ENCODE peak calls at places on chromosomes 6 and 20, in six cellular contexts. One of them, this sample, is unnamed.

GRCh38 chr6:46733410-46733809 is 1.8 kb downstream of the PLA2G7 start:
- DNase-seq in upper lobe of left lung: no peak
- DNase-seq in breast epithelium: no peak
- DNase-seq in H1: no peak
- DNase-seq in IMR-90: no peak
- DNase-seq in HCT116: no peak
- DNase-seq in this sample: no peak

GRCh38 chr6:139625998-139626975 is 251.8 kb upstream of the CITED2 start:
- DNase-seq in upper lobe of left lung: no peak
- DNase-seq in breast epithelium: no peak
- DNase-seq in H1: no peak
- DNase-seq in IMR-90: no peak
- DNase-seq in HCT116: no peak
- DNase-seq in this sample: no peak

GRCh38 chr6:9439931-9440330 is 974.9 kb downstream of the TFAP2A start:
- DNase-seq in upper lobe of left lung: no peak
- DNase-seq in breast epithelium: no peak
- DNase-seq in H1: no peak
- DNase-seq in IMR-90: no peak
- DNase-seq in HCT116: no peak
- DNase-seq in this sample: no peak

GRCh38 chr6:33610057-33610456 is 11.1 kb upstream of the ITPR3 start:
- DNase-seq in upper lobe of left lung: no peak
- DNase-seq in breast epithelium: no peak
- DNase-seq in H1: no peak
- DNase-seq in IMR-90: no peak
- DNase-seq in HCT116: no peak
- DNase-seq in this sample: no peak

GRCh38 chr6:10332121-10332520 is 82.8 kb downstream of the TFAP2A start:
- DNase-seq in upper lobe of left lung: no peak
- DNase-seq in breast epithelium: no peak
- DNase-seq in H1: no peak
- DNase-seq in IMR-90: no peak
- DNase-seq in HCT116: no peak
- DNase-seq in this sample: no peak

GRCh38 chr20:40049838-40050237 is 639.2 kb downstream of the MAFB start:
- DNase-seq in upper lobe of left lung: no peak
- DNase-seq in breast epithelium: no peak
- DNase-seq in H1: no peak
- DNase-seq in IMR-90: no peak
- DNase-seq in HCT116: no peak
- DNase-seq in this sample: no peak

GRCh38 chr6:1837868-1838267 is 228.2 kb downstream of the FOXC1 start:
- DNase-seq in upper lobe of left lung: no peak
- DNase-seq in breast epithelium: no peak
- DNase-seq in H1: no peak
- DNase-seq in IMR-90: no peak
- DNase-seq in HCT116: no peak
- DNase-seq in this sample: no peak

GRCh38 chr20:41533537-41534136 is 84.5 kb downstream of the CHD6 start:
- DNase-seq in upper lobe of left lung: no peak
- DNase-seq in breast epithelium: no peak
- DNase-seq in H1: no peak
- DNase-seq in IMR-90: no peak
- DNase-seq in HCT116: no peak
- DNase-seq in this sample: no peak

GRCh38 chr6:137033828-137034227 is 10.9 kb downstream of the IL20RA start:
- DNase-seq in upper lobe of left lung: no peak
- DNase-seq in breast epithelium: no peak
- DNase-seq in H1: no peak
- DNase-seq in IMR-90: no peak
- DNase-seq in HCT116: no peak
- DNase-seq in this sample: no peak

GRCh38 chr6:138690975-138691594 is 82.5 kb upstream of the CCDC28A start:
- DNase-seq in upper lobe of left lung: no peak
- DNase-seq in breast epithelium: no peak
- DNase-seq in H1: no peak
- DNase-seq in IMR-90: peak; percentile 6
- DNase-seq in HCT116: no peak
- DNase-seq in this sample: no peak

GRCh38 chr6:29531668-29532067 is 27.9 kb downstream of the UBD start:
- DNase-seq in upper lobe of left lung: no peak
- DNase-seq in breast epithelium: no peak
- DNase-seq in H1: peak; percentile 36
- DNase-seq in IMR-90: no peak
- DNase-seq in HCT116: no peak
- DNase-seq in this sample: no peak

GRCh38 chr6:17584241-17584803 is 15.8 kb upstream of the FAM8A1 start:
- DNase-seq in upper lobe of left lung: no peak
- DNase-seq in breast epithelium: no peak
- DNase-seq in H1: no peak
- DNase-seq in IMR-90: peak; percentile 86
- DNase-seq in HCT116: peak; percentile 66
- DNase-seq in this sample: peak; percentile 50

GRCh38 chr6:105838156-105838555 is 248.0 kb upstream of the PRDM1 start:
- DNase-seq in upper lobe of left lung: no peak
- DNase-seq in breast epithelium: no peak
- DNase-seq in H1: no peak
- DNase-seq in IMR-90: peak; percentile 15
- DNase-seq in HCT116: no peak
- DNase-seq in this sample: no peak

GRCh38 chr20:2305946-2306345 is 10.1 kb downstream of the TGM3 start:
- DNase-seq in upper lobe of left lung: no peak
- DNase-seq in breast epithelium: no peak
- DNase-seq in H1: no peak
- DNase-seq in IMR-90: no peak
- DNase-seq in HCT116: no peak
- DNase-seq in this sample: no peak

GRCh38 chr20:33926425-33926824 is 67.3 kb upstream of the RALY start:
- DNase-seq in upper lobe of left lung: no peak
- DNase-seq in breast epithelium: no peak
- DNase-seq in H1: no peak
- DNase-seq in IMR-90: peak; percentile 6
- DNase-seq in HCT116: no peak
- DNase-seq in this sample: no peak

GRCh38 chr6:75449625-75450206 is 43.9 kb downstream of the FILIP1 start:
- DNase-seq in upper lobe of left lung: no peak
- DNase-seq in breast epithelium: no peak
- DNase-seq in H1: no peak
- DNase-seq in IMR-90: peak; percentile 79
- DNase-seq in HCT116: no peak
- DNase-seq in this sample: no peak

GRCh38 chr6:11813585-11813984 is 35.0 kb upstream of the ADTRP start:
- DNase-seq in upper lobe of left lung: no peak
- DNase-seq in breast epithelium: no peak
- DNase-seq in H1: no peak
- DNase-seq in IMR-90: no peak
- DNase-seq in HCT116: no peak
- DNase-seq in this sample: no peak

GRCh38 chr20:19934792-19935491 is 82.2 kb upstream of the NAA20 start:
- DNase-seq in upper lobe of left lung: no peak
- DNase-seq in breast epithelium: peak; percentile 76
- DNase-seq in H1: no peak
- DNase-seq in IMR-90: no peak
- DNase-seq in HCT116: no peak
- DNase-seq in this sample: peak; percentile 64

GRCh38 chr6:13873288-13874190 is 51.2 kb upstream of the RNF182 start:
- DNase-seq in upper lobe of left lung: peak; percentile 94
- DNase-seq in breast epithelium: peak; percentile 75
- DNase-seq in H1: peak; percentile 95
- DNase-seq in IMR-90: no peak
- DNase-seq in HCT116: peak; percentile 51
- DNase-seq in this sample: peak; percentile 54

GRCh38 chr20:59190509-59190908 is 26.9 kb downstream of the ZNF831 start:
- DNase-seq in upper lobe of left lung: no peak
- DNase-seq in breast epithelium: no peak
- DNase-seq in H1: no peak
- DNase-seq in IMR-90: no peak
- DNase-seq in HCT116: no peak
- DNase-seq in this sample: no peak

GRCh38 chr6:144055121-144055931 is 40.0 kb downstream of the SF3B5 start:
- DNase-seq in upper lobe of left lung: no peak
- DNase-seq in breast epithelium: no peak
- DNase-seq in H1: no peak
- DNase-seq in IMR-90: no peak
- DNase-seq in HCT116: no peak
- DNase-seq in this sample: no peak

GRCh38 chr20:10209091-10209490 is 9.5 kb upstream of the SNAP25 start:
- DNase-seq in upper lobe of left lung: no peak
- DNase-seq in breast epithelium: no peak
- DNase-seq in H1: no peak
- DNase-seq in IMR-90: peak; percentile 73
- DNase-seq in HCT116: no peak
- DNase-seq in this sample: no peak

GRCh38 chr6:106579281-106579680 is 50.0 kb downstream of the RTN4IP1 start:
- DNase-seq in upper lobe of left lung: no peak
- DNase-seq in breast epithelium: no peak
- DNase-seq in H1: no peak
- DNase-seq in IMR-90: peak; percentile 39
- DNase-seq in HCT116: no peak
- DNase-seq in this sample: no peak

GRCh38 chr20:33947709-33948295 is 45.9 kb upstream of the RALY start:
- DNase-seq in upper lobe of left lung: no peak
- DNase-seq in breast epithelium: no peak
- DNase-seq in H1: peak; percentile 82
- DNase-seq in IMR-90: peak; percentile 27
- DNase-seq in HCT116: peak; percentile 89
- DNase-seq in this sample: no peak

DNA sequence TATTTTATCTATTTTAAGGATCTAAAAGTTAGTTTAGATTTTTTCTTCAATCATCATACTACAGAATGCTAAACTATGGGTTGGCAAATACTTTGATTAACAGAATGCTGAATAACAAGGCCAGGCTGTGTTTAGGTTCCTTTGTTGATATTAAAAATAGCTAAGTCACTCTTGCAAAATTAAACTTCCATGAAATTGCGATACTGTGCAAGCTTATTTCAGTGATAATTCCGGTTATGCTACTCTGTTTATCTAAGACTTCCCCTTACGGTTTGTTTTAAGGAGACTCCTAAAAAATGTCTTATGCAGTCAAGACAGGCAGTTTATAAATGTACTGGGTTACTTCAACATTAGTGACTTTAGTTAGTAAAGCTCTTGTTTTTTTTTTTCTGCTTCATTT is 2.7 kb downstream of the RNF24 start:
- DNase-seq in upper lobe of left lung: no peak
- DNase-seq in breast epithelium: no peak
- DNase-seq in H1: no peak
- DNase-seq in IMR-90: peak; percentile 94
- DNase-seq in HCT116: no peak
- DNase-seq in this sample: no peak
- H3K27ac ChIP-seq in upper lobe of left lung: peak overlapping the region; percentile 84
- H3K27ac ChIP-seq in breast epithelium: no peak overlapping the region
- H3K27ac ChIP-seq in H1: no peak overlapping the region
- H3K27ac ChIP-seq in IMR-90: no peak overlapping the region
- H3K27ac ChIP-seq in HCT116: no peak overlapping the region
- H3K27ac ChIP-seq in this sample: no peak overlapping the region

GRCh38 chr20:53608456-53609413 is 15.1 kb upstream of the ZNF217 start:
- DNase-seq in upper lobe of left lung: peak; percentile 59
- DNase-seq in breast epithelium: no peak
- DNase-seq in H1: peak; percentile 54
- DNase-seq in IMR-90: no peak
- DNase-seq in HCT116: no peak
- DNase-seq in this sample: no peak
- TF ChIP-seq POLR2A in upper lobe of left lung: no peak
- TF ChIP-seq POLR2A in breast epithelium: no peak
- TF ChIP-seq POLR2A in H1: no peak
- TF ChIP-seq POLR2A in IMR-90: no peak
- TF ChIP-seq POLR2A in HCT116: no peak
- TF ChIP-seq POLR2A in this sample: no peak

DNA sequence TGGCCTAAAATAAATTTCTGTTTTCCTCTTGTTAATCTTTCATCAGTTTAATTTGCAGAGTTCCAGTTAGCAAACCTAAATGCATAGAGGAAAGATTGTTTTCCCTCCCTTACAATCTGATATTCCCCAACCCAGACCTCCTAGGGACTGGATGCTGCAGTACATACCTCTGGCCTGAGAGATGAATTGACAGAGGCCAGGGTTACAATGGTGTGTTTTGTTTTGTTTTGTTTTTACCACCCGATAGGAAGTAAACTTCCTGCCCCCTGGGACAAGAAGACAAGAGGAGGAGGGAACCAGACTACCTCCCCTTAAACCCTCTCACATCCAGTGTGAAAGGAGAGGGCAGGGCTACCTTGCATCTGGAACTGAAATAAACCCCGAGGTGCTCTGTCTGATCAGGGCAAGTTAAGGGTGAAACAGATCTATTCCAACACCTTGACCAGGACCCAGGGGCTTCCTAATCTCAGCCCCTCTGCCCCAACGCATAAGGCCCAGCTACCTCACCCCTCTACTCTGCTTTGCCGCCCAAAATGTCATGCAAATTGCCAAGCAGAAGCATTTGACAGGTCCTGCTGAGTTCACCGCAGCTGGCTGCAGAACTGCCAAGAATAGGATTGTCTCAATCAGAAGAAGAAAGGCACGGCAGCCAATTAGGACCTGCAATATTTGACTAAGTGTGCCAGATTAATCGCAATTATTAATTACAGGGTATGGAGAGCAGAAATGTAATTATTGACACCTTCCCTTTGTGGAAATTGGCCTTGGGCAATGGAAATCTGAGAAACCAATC is 318.8 kb downstream of the LRFN2 start:
- DNase-seq in upper lobe of left lung: no peak
- DNase-seq in breast epithelium: no peak
- DNase-seq in H1: no peak
- DNase-seq in IMR-90: no peak
- DNase-seq in HCT116: no peak
- DNase-seq in this sample: no peak
- TF ChIP-seq CTCF in upper lobe of left lung: no peak
- TF ChIP-seq CTCF in breast epithelium: no peak
- TF ChIP-seq CTCF in H1: no peak
- TF ChIP-seq CTCF in IMR-90: no peak
- TF ChIP-seq CTCF in HCT116: no peak
- TF ChIP-seq CTCF in this sample: no peak

DNA sequence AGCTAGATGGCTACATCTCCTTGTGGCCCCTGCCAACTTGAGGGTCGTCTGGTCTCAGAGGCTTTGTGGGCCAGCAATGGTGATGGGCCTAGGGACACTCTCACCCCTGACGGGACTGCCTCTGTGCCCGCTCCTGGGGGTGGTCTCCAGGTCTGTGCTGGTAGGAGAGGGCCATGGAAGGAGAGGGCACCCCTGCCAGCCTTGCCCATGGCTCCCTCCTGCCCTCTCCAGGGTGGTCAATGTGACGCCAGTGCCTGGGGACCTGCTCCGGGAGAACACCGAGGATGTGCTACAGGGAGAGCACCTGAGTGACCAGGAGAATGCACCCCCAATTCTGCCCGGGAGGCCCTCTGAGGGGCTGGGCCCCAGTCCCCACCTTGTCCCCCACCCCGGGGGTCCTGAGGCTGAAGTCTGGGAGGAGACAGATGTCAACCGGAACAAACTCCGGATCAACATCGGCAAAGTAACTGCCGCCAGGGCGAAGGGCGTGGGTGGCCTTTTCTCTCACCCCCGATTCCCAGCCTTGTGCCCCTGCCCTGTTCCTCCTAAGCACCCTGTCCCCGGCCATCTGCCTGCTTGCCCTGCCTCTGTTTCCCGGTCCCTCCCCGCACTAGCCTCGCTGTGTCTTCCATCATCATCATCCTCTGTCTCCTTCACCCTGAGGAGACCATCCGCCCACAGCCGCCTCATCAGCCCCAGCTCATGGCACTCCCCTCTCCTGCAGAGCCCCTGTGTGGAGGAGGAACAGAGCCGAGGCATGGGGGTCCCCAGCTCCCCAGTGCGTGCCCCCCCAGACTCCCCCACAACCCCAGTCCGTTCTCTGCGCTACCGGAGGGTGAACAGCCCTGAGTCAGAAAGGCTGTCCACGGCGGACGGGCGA is 15.8 kb downstream of the TTBK1 start:
- DNase-seq in upper lobe of left lung: no peak
- DNase-seq in breast epithelium: no peak
- DNase-seq in H1: no peak
- DNase-seq in IMR-90: no peak
- DNase-seq in HCT116: no peak
- DNase-seq in this sample: no peak
- H3K27ac ChIP-seq in upper lobe of left lung: no peak overlapping the region
- H3K27ac ChIP-seq in breast epithelium: no peak overlapping the region
- H3K27ac ChIP-seq in H1: no peak overlapping the region
- H3K27ac ChIP-seq in IMR-90: no peak overlapping the region
- H3K27ac ChIP-seq in HCT116: no peak overlapping the region
- H3K27ac ChIP-seq in this sample: no peak overlapping the region

This sample was measured in adrenal gland.